ENCODE peak calls at places on chromosomes 12 and 14, in ten cellular contexts. One of them, this sample, is unnamed. For H3K4me1, the result is how much of the 10 kb centered on the place peaks cover.

GRCh38 chr12:3236345-3237153 is 159.4 kb downstream of the TSPAN9 start:
- DNase-seq in aorta: no peak
- DNase-seq in ovary: no peak
- DNase-seq in GM23248: peak
- DNase-seq in psoas muscle: peak
- DNase-seq in mesendoderm: peak
- DNase-seq in A673: peak
- DNase-seq in left ventricle myocardium inferior: no peak
- DNase-seq in transverse colon: peak
- DNase-seq in fibroblast of lung: peak
- DNase-seq in this sample: no peak

GRCh38 chr14:91649930-91650329 is 82.0 kb downstream of the CATSPERB start:
- DNase-seq in mesendoderm: peak
- DNase-seq in GM23248: peak
- DNase-seq in ovary: no peak
- DNase-seq in psoas muscle: no peak
- DNase-seq in fibroblast of lung: peak
- DNase-seq in A673: peak
- DNase-seq in transverse colon: no peak
- DNase-seq in aorta: no peak
- DNase-seq in left ventricle myocardium inferior: no peak
- DNase-seq in this sample: no peak

GRCh38 chr14:49134940-49135339 is 451.2 kb downstream of the RPS29 start:
- DNase-seq in transverse colon: no peak
- DNase-seq in A673: peak
- DNase-seq in ovary: peak
- DNase-seq in fibroblast of lung: no peak
- DNase-seq in GM23248: no peak
- DNase-seq in mesendoderm: peak
- DNase-seq in left ventricle myocardium inferior: no peak
- DNase-seq in aorta: no peak
- DNase-seq in psoas muscle: no peak
- DNase-seq in this sample: no peak

GRCh38 chr12:60834806-60835205 is 1239.0 kb downstream of the SLC16A7 start:
- DNase-seq in fibroblast of lung: no peak
- DNase-seq in transverse colon: no peak
- DNase-seq in left ventricle myocardium inferior: no peak
- DNase-seq in psoas muscle: no peak
- DNase-seq in mesendoderm: no peak
- DNase-seq in A673: no peak
- DNase-seq in aorta: no peak
- DNase-seq in GM23248: no peak
- DNase-seq in ovary: no peak
- DNase-seq in this sample: no peak

GRCh38 chr12:75721231-75721641 is 209.8 kb upstream of the KRR1 start:
- DNase-seq in psoas muscle: no peak
- DNase-seq in left ventricle myocardium inferior: no peak
- DNase-seq in A673: peak
- DNase-seq in GM23248: peak
- DNase-seq in fibroblast of lung: peak
- DNase-seq in transverse colon: no peak
- DNase-seq in ovary: no peak
- DNase-seq in mesendoderm: no peak
- DNase-seq in aorta: no peak
- DNase-seq in this sample: no peak

GRCh38 chr12:91004872-91005271 is at the start of gene EPYC:
- DNase-seq in A673: no peak
- DNase-seq in psoas muscle: no peak
- DNase-seq in ovary: no peak
- DNase-seq in fibroblast of lung: no peak
- DNase-seq in mesendoderm: no peak
- DNase-seq in transverse colon: no peak
- DNase-seq in GM23248: no peak
- DNase-seq in aorta: no peak
- DNase-seq in left ventricle myocardium inferior: no peak
- DNase-seq in this sample: no peak

GRCh38 chr12:18895946-18896345 is 158.0 kb downstream of the CAPZA3 start:
- DNase-seq in ovary: no peak
- DNase-seq in transverse colon: no peak
- DNase-seq in mesendoderm: peak
- DNase-seq in aorta: no peak
- DNase-seq in A673: peak
- DNase-seq in left ventricle myocardium inferior: peak
- DNase-seq in psoas muscle: peak
- DNase-seq in fibroblast of lung: no peak
- DNase-seq in GM23248: no peak
- DNase-seq in this sample: no peak

GRCh38 chr12:64461634-64462414 is 9.9 kb downstream of the TBK1 start:
- DNase-seq in transverse colon: no peak
- DNase-seq in A673: peak
- DNase-seq in mesendoderm: no peak
- DNase-seq in GM23248: peak
- DNase-seq in ovary: no peak
- DNase-seq in aorta: no peak
- DNase-seq in left ventricle myocardium inferior: no peak
- DNase-seq in fibroblast of lung: peak
- DNase-seq in psoas muscle: no peak
- DNase-seq in this sample: no peak

GRCh38 chr14:96639550-96639949 is 137.4 kb downstream of the PAPOLA start:
- DNase-seq in ovary: no peak
- DNase-seq in left ventricle myocardium inferior: no peak
- DNase-seq in aorta: peak
- DNase-seq in A673: no peak
- DNase-seq in psoas muscle: no peak
- DNase-seq in mesendoderm: no peak
- DNase-seq in transverse colon: no peak
- DNase-seq in fibroblast of lung: no peak
- DNase-seq in GM23248: no peak
- DNase-seq in this sample: no peak

GRCh38 chr14:77023001-77023996 is 5.2 kb downstream of the IRF2BPL start:
- DNase-seq in A673: peak
- DNase-seq in ovary: peak
- DNase-seq in left ventricle myocardium inferior: no peak
- DNase-seq in fibroblast of lung: peak
- DNase-seq in GM23248: peak
- DNase-seq in aorta: peak
- DNase-seq in psoas muscle: no peak
- DNase-seq in mesendoderm: peak
- DNase-seq in transverse colon: peak
- DNase-seq in this sample: peak

GRCh38 chr12:2933586-2933985 is 25.6 kb upstream of the TEAD4 start:
- DNase-seq in aorta: peak
- DNase-seq in transverse colon: no peak
- DNase-seq in ovary: no peak
- DNase-seq in A673: no peak
- DNase-seq in GM23248: no peak
- DNase-seq in fibroblast of lung: no peak
- DNase-seq in mesendoderm: no peak
- DNase-seq in left ventricle myocardium inferior: no peak
- DNase-seq in psoas muscle: no peak
- DNase-seq in this sample: no peak

GRCh38 chr14:104135904-104136471 is 2.4 kb upstream of the KIF26A start:
- DNase-seq in left ventricle myocardium inferior: peak
- DNase-seq in ovary: peak
- DNase-seq in mesendoderm: no peak
- DNase-seq in aorta: peak
- DNase-seq in A673: no peak
- DNase-seq in transverse colon: no peak
- DNase-seq in fibroblast of lung: no peak
- DNase-seq in GM23248: no peak
- DNase-seq in psoas muscle: peak
- DNase-seq in this sample: peak

GRCh38 chr12:77325505-77325904 is 260.1 kb upstream of the E2F7 start:
- DNase-seq in psoas muscle: no peak
- DNase-seq in A673: no peak
- DNase-seq in ovary: peak
- DNase-seq in transverse colon: no peak
- DNase-seq in mesendoderm: peak
- DNase-seq in aorta: peak
- DNase-seq in left ventricle myocardium inferior: no peak
- DNase-seq in fibroblast of lung: no peak
- DNase-seq in GM23248: peak
- DNase-seq in this sample: peak

DNA sequence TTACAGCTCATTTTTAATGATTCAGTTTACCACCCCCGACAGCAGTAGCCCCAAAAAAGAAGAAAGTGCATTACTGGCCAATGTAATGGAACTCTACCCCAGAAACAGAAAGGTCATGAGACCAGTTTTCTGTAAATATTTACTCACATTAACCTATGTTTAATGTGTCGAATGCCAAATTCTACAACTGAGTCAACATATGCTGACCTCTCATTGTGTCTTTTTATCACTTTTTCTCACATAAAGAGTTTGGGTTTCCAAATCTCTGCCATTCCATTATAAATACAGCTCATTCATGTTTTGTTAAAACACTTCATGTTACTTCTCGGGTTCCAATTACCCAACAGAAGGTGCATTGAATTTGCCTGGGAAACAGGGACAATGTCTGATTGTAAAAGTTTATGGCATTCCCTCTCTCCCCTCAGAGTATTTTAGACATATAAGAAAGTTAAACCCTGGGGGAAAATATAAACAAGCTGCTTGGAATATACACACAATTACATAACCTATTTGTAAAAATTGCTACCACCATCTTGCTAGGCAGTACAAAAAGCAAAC is 60.1 kb downstream of the BTG1 start:
- DNase-seq in GM23248: no peak
- DNase-seq in mesendoderm: no peak
- DNase-seq in ovary: no peak
- DNase-seq in fibroblast of lung: peak
- DNase-seq in A673: no peak
- DNase-seq in psoas muscle: no peak
- DNase-seq in aorta: no peak
- DNase-seq in left ventricle myocardium inferior: no peak
- DNase-seq in transverse colon: no peak
- DNase-seq in this sample: no peak
- H3K4me1 ChIP-seq in GM23248: under half
- H3K4me1 ChIP-seq in mesendoderm: under half
- H3K4me1 ChIP-seq in ovary: under half
- H3K4me1 ChIP-seq in fibroblast of lung: under half
- H3K4me1 ChIP-seq in A673: under half
- H3K4me1 ChIP-seq in psoas muscle: under half
- H3K4me1 ChIP-seq in aorta: under half
- H3K4me1 ChIP-seq in left ventricle myocardium inferior: under half
- H3K4me1 ChIP-seq in transverse colon: under half
- H3K4me1 ChIP-seq in this sample: under half

GRCh38 chr12:123132951-123133619 is 17.8 kb downstream of the PITPNM2 start:
- DNase-seq in mesendoderm: no peak
- DNase-seq in fibroblast of lung: no peak
- DNase-seq in psoas muscle: no peak
- DNase-seq in GM23248: no peak
- DNase-seq in ovary: peak
- DNase-seq in aorta: no peak
- DNase-seq in A673: no peak
- DNase-seq in transverse colon: no peak
- DNase-seq in left ventricle myocardium inferior: no peak
- DNase-seq in this sample: no peak

GRCh38 chr12:123129651-123130050 is 21.2 kb downstream of the PITPNM2 start:
- DNase-seq in A673: no peak
- DNase-seq in mesendoderm: no peak
- DNase-seq in GM23248: no peak
- DNase-seq in transverse colon: no peak
- DNase-seq in ovary: no peak
- DNase-seq in aorta: no peak
- DNase-seq in fibroblast of lung: no peak
- DNase-seq in left ventricle myocardium inferior: no peak
- DNase-seq in psoas muscle: no peak
- DNase-seq in this sample: no peak

GRCh38 chr12:123131879-123132402 is 18.9 kb downstream of the PITPNM2 start:
- DNase-seq in GM23248: no peak
- DNase-seq in mesendoderm: no peak
- DNase-seq in aorta: no peak
- DNase-seq in transverse colon: peak
- DNase-seq in fibroblast of lung: no peak
- DNase-seq in psoas muscle: peak
- DNase-seq in left ventricle myocardium inferior: no peak
- DNase-seq in A673: no peak
- DNase-seq in ovary: no peak
- DNase-seq in this sample: peak

GRCh38 chr12:123133701-123134100 is 17.2 kb downstream of the PITPNM2 start:
- DNase-seq in ovary: no peak
- DNase-seq in A673: no peak
- DNase-seq in GM23248: no peak
- DNase-seq in fibroblast of lung: no peak
- DNase-seq in aorta: peak
- DNase-seq in psoas muscle: no peak
- DNase-seq in mesendoderm: no peak
- DNase-seq in left ventricle myocardium inferior: no peak
- DNase-seq in transverse colon: no peak
- DNase-seq in this sample: no peak

DNA sequence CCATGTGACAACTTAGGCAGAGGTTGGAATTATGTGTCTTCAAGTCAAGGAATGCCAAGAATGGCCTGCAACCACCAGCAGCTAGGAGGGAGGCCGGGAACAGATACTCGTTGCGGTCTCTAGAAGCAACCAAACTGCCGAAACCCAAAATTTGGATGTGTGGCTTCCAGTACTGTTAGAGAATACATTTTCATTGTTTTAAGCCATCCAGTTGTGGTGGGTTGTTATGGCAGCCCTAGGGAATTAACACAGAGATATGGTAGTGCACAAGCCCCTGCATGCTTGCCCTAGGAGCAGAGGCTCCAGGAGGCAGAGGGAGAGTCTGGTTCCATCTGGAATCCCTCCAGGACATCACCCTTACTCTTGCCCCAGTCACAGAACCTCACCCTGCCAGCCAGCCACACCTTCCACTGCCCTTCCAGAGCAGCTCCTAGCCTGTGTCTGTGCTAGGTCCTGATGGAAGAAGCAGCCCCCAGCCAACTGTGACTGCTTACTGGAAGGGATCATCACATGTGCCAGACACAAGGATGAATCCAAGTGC is 19.5 kb downstream of the PITPNM2 start:
- DNase-seq in GM23248: no peak
- DNase-seq in psoas muscle: no peak
- DNase-seq in fibroblast of lung: no peak
- DNase-seq in A673: no peak
- DNase-seq in left ventricle myocardium inferior: no peak
- DNase-seq in aorta: no peak
- DNase-seq in transverse colon: peak
- DNase-seq in mesendoderm: peak
- DNase-seq in ovary: no peak
- DNase-seq in this sample: no peak
- H3K4me1 ChIP-seq in GM23248: under half
- H3K4me1 ChIP-seq in psoas muscle: under half
- H3K4me1 ChIP-seq in fibroblast of lung: under half
- H3K4me1 ChIP-seq in A673: under half
- H3K4me1 ChIP-seq in left ventricle myocardium inferior: under half
- H3K4me1 ChIP-seq in aorta: under half
- H3K4me1 ChIP-seq in transverse colon: under half
- H3K4me1 ChIP-seq in mesendoderm: under half
- H3K4me1 ChIP-seq in ovary: under half
- H3K4me1 ChIP-seq in this sample: under half

GRCh38 chr14:69692542-69693053 is 74.3 kb upstream of the SRSF5 start:
- DNase-seq in fibroblast of lung: no peak
- DNase-seq in psoas muscle: no peak
- DNase-seq in transverse colon: no peak
- DNase-seq in aorta: no peak
- DNase-seq in mesendoderm: no peak
- DNase-seq in ovary: no peak
- DNase-seq in GM23248: no peak
- DNase-seq in A673: no peak
- DNase-seq in left ventricle myocardium inferior: no peak
- DNase-seq in this sample: no peak
- H3K4me1 ChIP-seq in fibroblast of lung: under half
- H3K4me1 ChIP-seq in psoas muscle: half or more
- H3K4me1 ChIP-seq in transverse colon: under half
- H3K4me1 ChIP-seq in aorta: under half
- H3K4me1 ChIP-seq in mesendoderm: under half
- H3K4me1 ChIP-seq in ovary: under half
- H3K4me1 ChIP-seq in GM23248: under half
- H3K4me1 ChIP-seq in A673: under half
- H3K4me1 ChIP-seq in left ventricle myocardium inferior: half or more
- H3K4me1 ChIP-seq in this sample: half or more

GRCh38 chr12:20443792-20444191 is 75.5 kb downstream of the PDE3A start:
- DNase-seq in left ventricle myocardium inferior: no peak
- DNase-seq in mesendoderm: no peak
- DNase-seq in fibroblast of lung: no peak
- DNase-seq in A673: no peak
- DNase-seq in transverse colon: no peak
- DNase-seq in ovary: no peak
- DNase-seq in aorta: no peak
- DNase-seq in psoas muscle: no peak
- DNase-seq in GM23248: no peak
- DNase-seq in this sample: no peak
- H3K4me1 ChIP-seq in left ventricle myocardium inferior: half or more
- H3K4me1 ChIP-seq in mesendoderm: under half
- H3K4me1 ChIP-seq in fibroblast of lung: under half
- H3K4me1 ChIP-seq in A673: under half
- H3K4me1 ChIP-seq in transverse colon: under half
- H3K4me1 ChIP-seq in ovary: under half
- H3K4me1 ChIP-seq in aorta: under half
- H3K4me1 ChIP-seq in psoas muscle: under half
- H3K4me1 ChIP-seq in GM23248: under half
- H3K4me1 ChIP-seq in this sample: under half